ENCODE peak calls at places on chromosomes 5 and 9, in nine cellular contexts. Y is activated naive CD8-positive, alpha-beta T cell treated with anti-CD3 and anti-CD28 coated beads, Interleukin-2, amount 50 U/mL, for 24 hours; Q is fibroblast of the aortic adventitia; A is A673; T is astrocyte; V is GM13977; J is mammary epithelial cell; F is T-helper 2 cell; P is NT2/D1. H is an unnamed sample.

GRCh38 chr9:137986268-137987099 is 108.9 kb downstream of the CACNA1B start:
- DNase-seq in Y (no peak), Q (no peak), A (no peak), T (no peak), V (no peak), J (no peak), F (no peak), P (no peak), H (no peak)

GRCh38 chr9:134559013-134559412 is 82.6 kb upstream of the COL5A1 start:
- DNase-seq in Y (no peak), Q (no peak), A (no peak), T (no peak), V (no peak), J (no peak), F (no peak), P (no peak), H (no peak)

GRCh38 chr9:4933177-4933576 is 51.9 kb upstream of the JAK2 start:
- DNase-seq in Y (no peak), Q (peak), A (no peak), T (peak), V (no peak), J (peak), F (no peak), P (no peak), H (no peak)

GRCh38 chr5:108104448-108104847 is 277.4 kb downstream of the FBXL17 start:
- DNase-seq in Y (no peak), Q (no peak), A (no peak), T (no peak), V (no peak), J (no peak), F (no peak), P (no peak), H (no peak)

GRCh38 chr5:71757590-71758543 is 38.8 kb downstream of the CARTPT start:
- DNase-seq in Y (peak), Q (peak), A (peak), T (peak), V (peak), J (peak), F (peak), P (peak), H (peak)

GRCh38 chr9:108953983-108954574 is 19.9 kb downstream of the ABITRAM start:
- DNase-seq in Y (no peak), Q (peak), A (peak), T (peak), V (peak), J (peak), F (no peak), P (peak), H (no peak)

GRCh38 chr9:123473226-123473625 is 117.2 kb downstream of the CRB2 start:
- DNase-seq in Y (no peak), Q (no peak), A (no peak), T (no peak), V (no peak), J (no peak), F (no peak), P (no peak), H (no peak)

GRCh38 chr5:22531986-22532385 is 321.2 kb downstream of the CDH12 start:
- DNase-seq in Y (no peak), Q (no peak), A (no peak), T (no peak), V (no peak), J (no peak), F (no peak), P (no peak), H (no peak)

GRCh38 chr5:445591-445990 is 2.6 kb downstream of the EXOC3 start:
- DNase-seq in Y (no peak), Q (no peak), A (no peak), T (no peak), V (no peak), J (no peak), F (no peak), P (no peak), H (no peak)

GRCh38 chr9:26856413-26857032 is 36.1 kb downstream of the CAAP1 start:
- DNase-seq in Y (no peak), Q (peak), A (peak), T (peak), V (peak), J (peak), F (no peak), P (peak), H (no peak)

GRCh38 chr9:136243631-136244030 is 2.0 kb downstream of the QSOX2 start:
- DNase-seq in Y (no peak), Q (no peak), A (no peak), T (no peak), V (no peak), J (no peak), F (no peak), P (no peak), H (no peak)

GRCh38 chr5:155556700-155557099 is 543.1 kb downstream of the KIF4B start:
- DNase-seq in Y (no peak), Q (no peak), A (no peak), T (no peak), V (no peak), J (no peak), F (no peak), P (no peak), H (no peak)

GRCh38 chr5:1542011-1542410 is 18.3 kb upstream of the LPCAT1 start:
- DNase-seq in Y (no peak), Q (peak), A (no peak), T (no peak), V (no peak), J (no peak), F (no peak), P (no peak), H (no peak)

GRCh38 chr5:28275931-28276330 is 1237.5 kb upstream of the CDH9 start:
- DNase-seq in Y (no peak), Q (no peak), A (no peak), T (no peak), V (no peak), J (no peak), F (no peak), P (no peak), H (no peak)

GRCh38 chr9:88789785-88790184 is 201.5 kb upstream of the S1PR3 start:
- DNase-seq in Y (no peak), Q (peak), A (no peak), T (peak), V (no peak), J (peak), F (no peak), P (no peak), H (no peak)

GRCh38 chr5:61673007-61673735 is 341.1 kb downstream of the ZSWIM6 start:
- DNase-seq in Y (no peak), Q (peak), A (no peak), T (peak), V (no peak), J (peak), F (no peak), P (no peak), H (no peak)

GRCh38 chr9:130472184-130472705 is 27.5 kb downstream of the ASS1 start:
- DNase-seq in Y (no peak), Q (no peak), A (no peak), T (no peak), V (no peak), J (no peak), F (no peak), P (no peak), H (no peak)

GRCh38 chr5:178465228-178465860 is 124.8 kb downstream of the COL23A1 start:
- DNase-seq in Y (no peak), Q (no peak), A (no peak), T (no peak), V (no peak), J (no peak), F (no peak), P (no peak), H (no peak)

GRCh38 chr5:96117863-96118651 is 156.4 kb upstream of the ELL2 start:
- DNase-seq in Y (no peak), Q (peak), A (no peak), T (peak), V (no peak), J (peak), F (no peak), P (no peak), H (no peak)

GRCh38 chr9:83521017-83521810 is 17.0 kb downstream of the FRMD3 start:
- DNase-seq in Y (no peak), Q (no peak), A (no peak), T (no peak), V (no peak), J (peak), F (no peak), P (no peak), H (no peak)

GRCh38 chr9:127004946-127005769 is 90.6 kb downstream of the RALGPS1 start:
- DNase-seq in Y (peak), Q (peak), A (no peak), T (peak), V (peak), J (peak), F (peak), P (no peak), H (no peak)

GRCh38 chr9:136690841-136691261 is 3.6 kb upstream of the AGPAT2 start:
- DNase-seq in Y (no peak), Q (no peak), A (no peak), T (no peak), V (no peak), J (no peak), F (no peak), P (no peak), H (no peak)

GRCh38 chr5:90037646-90038045 is 371.9 kb downstream of the CETN3 start:
- DNase-seq in Y (no peak), Q (peak), A (no peak), T (peak), V (no peak), J (no peak), F (no peak), P (no peak), H (no peak)

GRCh38 chr5:153907170-153907775 is 131.4 kb downstream of the FAM114A2 start:
- DNase-seq in Y (no peak), Q (no peak), A (no peak), T (no peak), V (no peak), J (no peak), F (no peak), P (no peak), H (no peak)

GRCh38 chr5:135578685-135579341 is at the start of gene CXCL14:
- DNase-seq in Y (peak), Q (peak), A (peak), T (peak), V (no peak), J (peak), F (no peak), P (peak), H (no peak)

GRCh38 chr9:122125158-122125890 is 32.2 kb upstream of the TTLL11 start:
- DNase-seq in Y (peak), Q (peak), A (peak), T (peak), V (peak), J (peak), F (peak), P (no peak), H (peak)

GRCh38 chr5:130099001-130099400 is 194.7 kb downstream of the CHSY3 start:
- DNase-seq in Y (no peak), Q (no peak), A (no peak), T (no peak), V (no peak), J (no peak), F (no peak), P (no peak), H (no peak)